ENCODE peak calls at places on chromosomes 4 and X, in four cellular contexts. S is A549, K is K562, C is GM23338. U is an unnamed sample.

GRCh38 chr4:54384563-54384962 is 155.5 kb downstream of the PDGFRA start:
- DNase-seq in S (no peak), K (no peak), C (peak; percentile 31), U (no peak)

GRCh38 chrX:20063153-20063552 is 53.6 kb downstream of the MAP7D2 start:
- DNase-seq in S (no peak), K (no peak), C (no peak), U (no peak)

GRCh38 chrX:147522986-147523385 is 388.7 kb upstream of the FMR1 start:
- DNase-seq in S (no peak), K (no peak), C (no peak), U (no peak)

GRCh38 chr4:88779431-88779830 is 81.8 kb upstream of the NAP1L5 start:
- DNase-seq in S (no peak), K (no peak), C (no peak), U (no peak)

GRCh38 chr4:76562161-76562560 is 127.1 kb downstream of the SHROOM3 start:
- DNase-seq in S (no peak), K (no peak), C (no peak), U (no peak)

GRCh38 chr4:140893939-140894338 is 137.8 kb upstream of the TBC1D9 start:
- DNase-seq in S (no peak), K (no peak), C (no peak), U (no peak)

GRCh38 chrX:110588164-110588563 is 207.5 kb downstream of the CHRDL1 start:
- DNase-seq in S (no peak), K (no peak), C (no peak), U (no peak)

GRCh38 chr4:5018096-5018495 is 1.2 kb downstream of the CYTL1 start:
- DNase-seq in S (no peak), K (no peak), C (no peak), U (no peak)

GRCh38 chr4:2084316-2084715 is 25.2 kb downstream of the NAT8L start:
- DNase-seq in S (no peak), K (no peak), C (no peak), U (no peak)

GRCh38 chrX:86047174-86047991 is at the start of gene CHM:
- DNase-seq in S (peak; percentile 75), K (peak; percentile 71), C (peak; percentile 81), U (peak; percentile 74)
- TF ChIP-seq REST in S (no peak), K (no peak), C (no peak), U (no peak)

GRCh38 chr4:168885416-168885815 is 124.6 kb downstream of the CBR4 start:
- DNase-seq in S (no peak), K (no peak), C (no peak), U (no peak)

GRCh38 chr4:168891086-168891485 is 119.0 kb downstream of the CBR4 start:
- DNase-seq in S (no peak), K (no peak), C (no peak), U (no peak)

GRCh38 chr4:168886361-168886760 is 123.7 kb downstream of the CBR4 start:
- DNase-seq in S (no peak), K (no peak), C (no peak), U (no peak)

GRCh38 chr4:168888715-168889215 is 121.3 kb downstream of the CBR4 start:
- DNase-seq in S (no peak), K (no peak), C (no peak), U (no peak)

GRCh38 chr4:168887809-168888208 is 122.2 kb downstream of the CBR4 start:
- DNase-seq in S (no peak), K (no peak), C (no peak), U (no peak)
- H3K27ac ChIP-seq in S (no peak overlapping the region), K (no peak overlapping the region), C (no peak overlapping the region), U (no peak overlapping the region)

GRCh38 chr4:577499-578450 is 1.7 kb upstream of the TMEM271 start:
- DNase-seq in S (no peak), K (no peak), C (peak; percentile 81), U (no peak)
- TF ChIP-seq REST in S (no peak), K (no peak), C (no peak), U (no peak)

DNA sequence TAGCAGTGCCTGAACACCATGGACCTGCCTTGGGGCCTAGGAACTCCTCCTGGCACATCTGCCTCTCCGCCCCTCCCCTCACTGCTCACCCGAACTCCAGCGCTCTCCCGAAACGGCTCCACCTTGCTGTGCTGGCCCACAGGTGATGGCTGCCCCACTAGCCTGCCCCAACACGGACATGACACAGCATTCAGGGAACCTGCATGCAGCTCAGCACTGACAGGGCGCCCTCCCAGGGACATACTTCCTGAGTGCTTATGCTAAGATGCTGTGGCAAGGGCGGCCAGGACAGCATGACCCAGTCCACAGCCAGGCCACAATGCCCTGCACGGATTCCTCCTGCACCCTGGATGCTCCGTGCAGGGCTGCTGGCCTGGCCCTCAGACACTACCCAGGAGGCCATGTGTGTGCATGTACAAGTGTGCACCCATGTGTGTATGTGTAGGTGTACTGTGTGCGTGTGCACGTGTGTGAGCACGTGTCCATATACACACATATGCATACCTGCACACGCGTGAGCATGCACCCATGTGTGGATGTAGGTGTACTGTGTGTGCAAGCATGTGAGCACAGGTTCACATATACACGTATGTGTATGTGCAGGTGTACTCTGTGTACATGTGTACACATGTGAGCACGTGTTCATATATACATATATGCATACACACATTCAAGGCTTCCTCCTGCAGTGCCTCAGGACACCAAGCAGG is 6.0 kb downstream of the TMEM271 start:
- DNase-seq in S (no peak), K (no peak), C (peak; percentile 11), U (no peak)
- H3K27ac ChIP-seq in S (no peak overlapping the region), K (no peak overlapping the region), C (no peak overlapping the region), U (no peak overlapping the region)

GRCh38 chrX:127963696-127964095 is 88.5 kb downstream of the ACTRT1 start:
- DNase-seq in S (no peak), K (no peak), C (no peak), U (no peak)
- TF ChIP-seq REST in S (no peak), K (no peak), C (no peak), U (no peak)

DNA sequence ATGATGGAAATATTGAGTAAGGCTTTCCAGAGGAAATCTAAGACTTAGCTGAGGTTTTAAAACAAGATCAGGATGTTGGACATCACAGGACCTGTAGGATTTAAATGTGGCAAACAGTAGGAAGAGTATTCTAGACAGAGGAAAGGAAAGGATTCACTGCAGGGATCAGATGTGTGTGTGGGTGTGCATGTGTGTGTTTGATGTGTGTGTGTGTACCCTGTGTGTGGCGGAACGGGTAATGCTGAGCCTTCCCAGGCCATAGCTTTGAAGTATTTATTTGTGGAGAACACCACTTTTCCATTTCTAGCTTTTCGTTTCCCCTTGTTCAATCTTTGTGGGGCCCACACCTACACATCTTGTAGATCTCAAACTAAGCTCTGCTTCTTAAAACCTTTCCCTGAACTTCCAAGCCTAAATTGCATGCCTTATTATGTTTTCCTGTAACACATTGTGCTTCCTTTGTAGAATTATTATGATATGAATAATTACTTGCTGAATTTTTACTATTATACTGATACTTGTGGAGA is 6.9 kb downstream of the GUCY1A1 start:
- DNase-seq in S (no peak), K (no peak), C (no peak), U (no peak)
- H3K27ac ChIP-seq in S (no peak overlapping the region), K (no peak overlapping the region), C (no peak overlapping the region), U (no peak overlapping the region)

U was measured in Panc1.